ENCODE peak calls at places on chromosome 4, in eight cellular contexts. G, E, F, H, O, R, A and B are unnamed samples.

GRCh38 chr4:159010563-159011260 is 92.2 kb upstream of the RAPGEF2 start:
- DNase-seq in E (no peak), O (no peak), F (peak; percentile 70), R (peak; percentile 74), A (no peak), H (peak; percentile 79), G (no peak), B (no peak)

GRCh38 chr4:102036619-102037376 is 246.3 kb downstream of the BANK1 start:
- DNase-seq in E (no peak), H (peak; percentile 37), F (no peak), R (peak; percentile 58), A (no peak), O (peak; percentile 2), G (no peak), B (no peak)

GRCh38 chr4:162682651-162683050 is 484.0 kb downstream of the NAF1 start:
- DNase-seq in O (no peak), H (peak; percentile 55), A (no peak), E (no peak), R (no peak), F (no peak), G (no peak), B (no peak)

GRCh38 chr4:121277194-121278105 is 103.4 kb downstream of the QRFPR start:
- DNase-seq in E (no peak), F (no peak), O (peak; percentile 25), H (no peak), G (peak; percentile 22), R (no peak), A (no peak), B (peak; percentile 3)

GRCh38 chr4:98745372-98745771 is 87.0 kb upstream of the TSPAN5 start:
- DNase-seq in A (no peak), R (no peak), H (no peak), G (peak; percentile 21), F (no peak), E (no peak), O (peak; percentile 35), B (no peak)

GRCh38 chr4:7134737-7135388 is 57.5 kb upstream of the SORCS2 start:
- DNase-seq in R (peak; percentile 82), G (no peak), F (peak; percentile 76), A (no peak), H (peak; percentile 94), O (no peak), E (no peak), B (no peak)

GRCh38 chr4:21577066-21577465 is 371.5 kb downstream of the KCNIP4 start:
- DNase-seq in O (no peak), H (no peak), R (no peak), G (no peak), F (no peak), A (no peak), E (no peak), B (no peak)

GRCh38 chr4:70559216-70559830 is 32.7 kb upstream of the AMBN start:
- DNase-seq in H (peak; percentile 31), F (peak; percentile 67), A (peak; percentile 71), G (peak; percentile 56), R (no peak), O (peak; percentile 59), E (peak; percentile 61), B (peak; percentile 59)

GRCh38 chr4:150540959-150541360 is 41.0 kb upstream of the MAB21L2 start:
- DNase-seq in H (peak; percentile 22), R (no peak), E (no peak), G (no peak), F (no peak), A (no peak), O (no peak), B (no peak)

GRCh38 chr4:153676491-153676890 is 7.6 kb upstream of the TLR2 start:
- DNase-seq in R (no peak), F (no peak), A (no peak), G (no peak), H (peak; percentile 55), E (no peak), O (no peak), B (no peak)

GRCh38 chr4:85994576-85994975 is 365.3 kb downstream of the MAPK10 start:
- DNase-seq in H (no peak), E (no peak), A (no peak), R (no peak), O (no peak), G (no peak), F (no peak), B (no peak)

GRCh38 chr4:88820723-88821368 is 123.2 kb upstream of the NAP1L5 start:
- DNase-seq in F (no peak), R (no peak), A (no peak), E (no peak), H (no peak), G (no peak), O (no peak), B (no peak)

GRCh38 chr4:139655116-139655515 is 10.5 kb upstream of the MGST2 start:
- DNase-seq in R (no peak), A (no peak), G (peak; percentile 26), O (peak; percentile 41), E (no peak), F (no peak), H (peak; percentile 56), B (no peak)

GRCh38 chr4:139005774-139006173 is 9.8 kb upstream of the NOCT start:
- DNase-seq in E (no peak), A (no peak), G (no peak), F (no peak), R (no peak), H (no peak), O (no peak), B (no peak)

GRCh38 chr4:182928061-182928460 is 10.9 kb upstream of the DCTD start:
- DNase-seq in E (no peak), A (no peak), G (peak; percentile 32), H (no peak), R (no peak), O (no peak), F (no peak), B (no peak)
- TF ChIP-seq CTCF in E (peak; percentile 29), A (no peak), G (peak; percentile 57), H (no peak), R (peak; percentile 32), O (peak; percentile 27), F (no peak), B (peak; percentile 15)

DNA sequence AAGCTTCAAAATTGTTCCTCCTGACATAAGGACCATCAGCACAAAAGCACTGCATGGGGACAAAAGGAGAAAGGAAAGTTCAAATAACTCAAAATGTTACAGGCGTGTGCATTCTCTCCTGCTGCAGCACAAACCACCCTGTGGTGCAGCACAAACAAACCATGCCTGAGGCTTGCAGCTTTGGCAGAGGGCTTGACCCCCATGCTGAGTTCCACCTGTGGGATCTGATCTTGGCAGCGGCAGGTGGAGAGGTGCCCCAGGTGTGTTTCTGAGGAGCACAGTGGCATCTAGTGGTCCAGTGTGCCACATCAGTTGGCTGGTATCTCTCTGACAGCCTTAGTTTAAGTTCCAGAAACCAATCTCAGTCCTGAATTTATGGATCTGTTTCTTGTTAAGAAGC is 164.6 kb downstream of the SOWAHB start:
- DNase-seq in A (no peak), F (no peak), G (no peak), R (no peak), E (no peak), H (no peak), O (no peak), B (no peak)
- TF ChIP-seq CTCF in A (peak; percentile 46), F (no peak), G (no peak), R (no peak), E (peak; percentile 39), H (no peak), O (no peak), B (no peak)

GRCh38 chr4:113882668-113883067 is 96.8 kb downstream of the ARSJ start:
- DNase-seq in R (peak; percentile 13), O (no peak), A (no peak), E (no peak), G (no peak), F (no peak), H (peak; percentile 42), B (no peak)

GRCh38 chr4:113874480-113874879 is 105.0 kb downstream of the ARSJ start:
- DNase-seq in E (no peak), H (no peak), G (no peak), R (no peak), F (no peak), A (no peak), O (no peak), B (no peak)

GRCh38 chr4:113880240-113881028 is 99.0 kb downstream of the ARSJ start:
- DNase-seq in E (no peak), A (no peak), H (no peak), G (no peak), O (no peak), F (no peak), R (no peak), B (no peak)

GRCh38 chr4:113881256-113881655 is 98.2 kb downstream of the ARSJ start:
- DNase-seq in O (no peak), E (no peak), G (no peak), R (no peak), A (no peak), H (peak; percentile 56), F (no peak), B (no peak)

GRCh38 chr4:113878718-113879117 is 100.7 kb downstream of the ARSJ start:
- DNase-seq in G (peak; percentile 69), O (peak; percentile 55), H (peak; percentile 78), R (no peak), A (no peak), F (no peak), E (no peak), B (peak; percentile 41)
- TF ChIP-seq CTCF in G (peak; percentile 73), O (peak; percentile 34), H (no peak), R (peak; percentile 18), A (peak; percentile 16), F (no peak), E (no peak), B (peak; percentile 37)

GRCh38 chr4:40046311-40046980 is 10.2 kb upstream of the N4BP2 start:
- DNase-seq in A (no peak), E (no peak), R (no peak), O (peak; percentile 25), F (peak; percentile 47), G (no peak), H (peak; percentile 82), B (no peak)
- TF ChIP-seq CTCF in A (no peak), E (no peak), R (peak; percentile 22), O (no peak), F (no peak), G (no peak), H (no peak), B (no peak)

DNA sequence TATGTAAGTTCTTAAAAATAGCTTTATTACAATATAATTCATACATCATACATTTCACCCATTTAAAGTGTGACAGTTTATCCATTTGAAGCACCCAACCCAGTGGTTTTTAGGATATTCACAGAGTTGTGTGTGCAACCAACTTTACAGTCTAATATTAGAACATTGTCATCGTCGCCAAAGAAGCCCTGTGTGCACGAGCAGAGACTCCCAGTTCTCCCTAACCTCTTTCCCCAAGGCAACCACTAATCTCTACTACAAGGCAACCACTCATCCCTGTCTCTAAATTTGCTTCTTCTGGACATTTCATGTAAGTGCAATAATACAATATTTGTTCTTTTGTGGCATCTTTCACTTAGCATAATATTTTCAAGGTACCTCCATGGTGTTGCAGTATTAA is 47.7 kb downstream of the CLDN22 start:
- DNase-seq in H (no peak), G (no peak), E (no peak), O (no peak), F (no peak), A (no peak), R (no peak), B (no peak)
- TF ChIP-seq CTCF in H (no peak), G (no peak), E (no peak), O (no peak), F (no peak), A (no peak), R (no peak), B (no peak)